ENCODE peak calls at places on chromosomes 7 and 10, in seven cellular contexts. W, O, Z, M, E, G and Q are unnamed samples.

GRCh38 chr10:125333209-125333591 is 172.8 kb upstream of the CTBP2 start:
- DNase-seq in O (no peak), Z (no peak), E (no peak), G (no peak), M (no peak), W (no peak), Q (no peak)

GRCh38 chr10:4885142-4885541 is 59.1 kb downstream of the AKR1E2 start:
- DNase-seq in O (no peak), G (no peak), M (no peak), W (no peak), Z (no peak), E (no peak), Q (peak)

GRCh38 chr10:17307149-17307548 is 79.1 kb downstream of the VIM start:
- DNase-seq in W (no peak), E (no peak), O (no peak), M (no peak), G (no peak), Z (no peak), Q (no peak)

GRCh38 chr10:73076361-73077183 is 20.1 kb downstream of the P4HA1 start:
- DNase-seq in O (no peak), W (no peak), G (no peak), E (peak), Z (peak), M (peak), Q (no peak)

GRCh38 chr10:7561216-7561893 is 105.4 kb downstream of the ITIH5 start:
- DNase-seq in O (no peak), Z (no peak), G (no peak), M (peak), W (peak), E (no peak), Q (no peak)

GRCh38 chr7:91864070-91864469 is 16.4 kb downstream of the MTERF1 start:
- DNase-seq in G (no peak), E (no peak), M (no peak), O (no peak), Z (no peak), W (no peak), Q (no peak)

GRCh38 chr10:75433216-75433615 is 1.8 kb downstream of the LRMDA start:
- DNase-seq in M (no peak), Z (peak), O (peak), W (no peak), E (no peak), G (no peak), Q (no peak)

GRCh38 chr7:1087952-1088920 is at the start of gene GPER1:
- DNase-seq in M (no peak), G (no peak), E (no peak), Z (no peak), O (no peak), W (peak), Q (no peak)

GRCh38 chr7:141071855-141072547 is 1.9 kb upstream of the TMEM178B start:
- DNase-seq in M (no peak), Z (no peak), W (no peak), G (no peak), E (no peak), O (no peak), Q (no peak)

GRCh38 chr10:131006458-131007256 is 304.9 kb downstream of the TCERG1L start:
- DNase-seq in G (no peak), O (peak), Z (no peak), E (no peak), W (no peak), M (no peak), Q (no peak)

GRCh38 chr10:49280001-49280408 is 19.0 kb upstream of the C10orf71 start:
- DNase-seq in G (no peak), E (no peak), M (no peak), Z (peak), W (no peak), O (no peak), Q (peak)

GRCh38 chr10:33483124-33483794 is 148.8 kb upstream of the NRP1 start:
- DNase-seq in Z (no peak), O (no peak), E (no peak), M (no peak), G (no peak), W (no peak), Q (no peak)

GRCh38 chr10:25338271-25338670 is 163.5 kb downstream of the GPR158 start:
- DNase-seq in Z (no peak), W (no peak), O (no peak), G (no peak), E (no peak), M (no peak), Q (no peak)

GRCh38 chr7:108167460-108167859 is 37.3 kb upstream of the LAMB4 start:
- DNase-seq in G (no peak), W (no peak), Z (no peak), O (no peak), E (no peak), M (no peak), Q (no peak)

GRCh38 chr7:516606-517456 is 2.8 kb downstream of the PDGFA start:
- DNase-seq in W (peak), E (no peak), G (no peak), Z (no peak), M (peak), O (no peak), Q (peak)

GRCh38 chr7:116403265-116403664 is 96.3 kb upstream of the CAV2 start:
- DNase-seq in O (no peak), E (no peak), W (no peak), Z (no peak), M (no peak), G (no peak), Q (no peak)

GRCh38 chr7:73612598-73613269 is 11.6 kb downstream of the MLXIPL start:
- DNase-seq in Z (peak), W (peak), E (no peak), M (peak), O (no peak), G (no peak), Q (no peak)

GRCh38 chr7:102425639-102426267 is 7.6 kb upstream of the ORAI2 start:
- DNase-seq in E (no peak), O (peak), G (peak), M (no peak), W (no peak), Z (no peak), Q (peak)

GRCh38 chr10:121559321-121559720 is 38.9 kb downstream of the FGFR2 start:
- DNase-seq in O (no peak), M (no peak), G (no peak), Z (no peak), E (no peak), W (no peak), Q (no peak)

GRCh38 chr10:14603539-14604102 is 171.1 kb downstream of the FAM107B start:
- DNase-seq in G (no peak), Z (peak), E (no peak), W (peak), M (no peak), O (peak), Q (peak)